ENCODE peak calls at places on chromosomes 2 and 18, in nine cellular contexts. D is AG10803; Q is non-pigmented ciliary epithelial cell; C is HTR-8/SVneo; O is A549; X is stimulated activated CD8-positive, alpha-beta memory T cell treated with anti-CD3 and anti-CD28 coated beads, Interleukin-12 subunit alpha, Interleukin-12 subunit beta, amount 100 ng/mL, for 1 hour; N is Daoy; L is chondrocyte; B is foreskin fibroblast. P is an unnamed sample.

GRCh38 chr18:23730850-23731249 is 41.6 kb downstream of the LAMA3 start:
- DNase-seq in Q (no peak), C (no peak), O (no peak), L (no peak), N (no peak), B (no peak), D (no peak), X (no peak), P (no peak)

GRCh38 chr2:86791574-86791973 is 861 bp upstream of the CD8A start:
- DNase-seq in D (no peak), O (no peak), X (no peak), N (no peak), L (no peak), B (no peak), C (no peak), Q (no peak), P (no peak)

GRCh38 chr18:22827216-22827615 is 105.9 kb upstream of the RBBP8 start:
- DNase-seq in X (no peak), L (no peak), O (no peak), C (no peak), B (no peak), N (no peak), D (peak; percentile 41), Q (no peak), P (no peak)

GRCh38 chr2:68196120-68196716 is 38.5 kb downstream of the PNO1 start:
- DNase-seq in Q (no peak), X (peak; percentile 14), C (no peak), D (peak; percentile 55), N (peak; percentile 16), O (peak; percentile 48), B (peak; percentile 76), L (no peak), P (no peak)

GRCh38 chr2:128272586-128273468 is 45.8 kb downstream of the HS6ST1 start:
- DNase-seq in L (peak; percentile 80), C (no peak), O (no peak), Q (no peak), B (no peak), X (no peak), D (no peak), N (no peak), P (no peak)

GRCh38 chr2:60641866-60642788 is 88.7 kb upstream of the BCL11A start:
- DNase-seq in B (peak; percentile 67), O (peak; percentile 67), C (peak; percentile 40), D (peak; percentile 50), N (peak; percentile 35), Q (peak; percentile 26), X (no peak), L (no peak), P (no peak)

GRCh38 chr2:9751831-9752230 is 91.4 kb upstream of the TAF1B start:
- DNase-seq in D (no peak), N (no peak), X (no peak), Q (no peak), B (no peak), O (no peak), L (no peak), C (no peak), P (no peak)

GRCh38 chr2:40364143-40364903 is 87.6 kb downstream of the SLC8A1 start:
- DNase-seq in X (no peak), N (no peak), D (peak; percentile 59), C (no peak), O (peak; percentile 13), Q (no peak), L (no peak), B (peak; percentile 68), P (no peak)

GRCh38 chr2:238878051-238878735 is 30.3 kb downstream of the TWIST2 start:
- DNase-seq in C (no peak), Q (no peak), B (no peak), X (no peak), D (no peak), L (peak; percentile 51), N (no peak), O (no peak), P (no peak)

GRCh38 chr2:151767536-151767935 is 33.3 kb upstream of the NEB start:
- DNase-seq in N (no peak), Q (no peak), D (no peak), X (no peak), O (no peak), L (no peak), B (peak; percentile 33), C (no peak), P (no peak)

GRCh38 chr2:108367776-108368175 is 10.0 kb upstream of the SULT1C4 start:
- DNase-seq in N (no peak), B (no peak), D (no peak), C (no peak), Q (no peak), L (no peak), X (no peak), O (no peak), P (no peak)

GRCh38 chr2:37786854-37787253 is 115.4 kb upstream of the CDC42EP3 start:
- DNase-seq in N (peak; percentile 59), B (no peak), D (no peak), X (no peak), Q (no peak), O (peak; percentile 31), L (no peak), C (no peak), P (no peak)

GRCh38 chr2:229660951-229661350 is 53.4 kb downstream of the DNER start:
- DNase-seq in Q (no peak), X (no peak), O (no peak), B (peak; percentile 20), C (no peak), D (no peak), L (no peak), N (peak; percentile 35), P (no peak)

GRCh38 chr18:72543362-72544055 is 633 bp downstream of the CBLN2 start:
- DNase-seq in Q (no peak), N (no peak), O (no peak), L (no peak), B (peak; percentile 5), X (no peak), C (no peak), D (no peak), P (peak; percentile 16)

GRCh38 chr18:5868218-5868904 is 27.0 kb downstream of the TMEM200C start:
- DNase-seq in L (no peak), D (peak; percentile 82), B (peak; percentile 83), C (peak; percentile 34), O (peak; percentile 76), N (peak; percentile 70), X (no peak), Q (peak; percentile 71), P (peak; percentile 42)

GRCh38 chr18:50848038-50848437 is 28.2 kb upstream of the MRO start:
- DNase-seq in C (no peak), O (peak; percentile 18), D (no peak), B (no peak), Q (no peak), N (no peak), L (no peak), X (no peak), P (no peak)

GRCh38 chr2:73218298-73218697 is 4.3 kb downstream of the SMYD5 start:
- DNase-seq in L (no peak), B (peak; percentile 86), N (peak; percentile 44), C (no peak), O (no peak), X (no peak), Q (no peak), D (peak; percentile 32), P (no peak)

GRCh38 chr2:143807677-143808076 is 678.5 kb downstream of the ARHGAP15 start:
- DNase-seq in Q (no peak), B (peak; percentile 34), L (no peak), O (no peak), C (no peak), D (peak; percentile 44), X (no peak), N (no peak), P (no peak)

GRCh38 chr2:10444463-10444862 is 3.7 kb downstream of the ODC1 start:
- DNase-seq in Q (no peak), L (no peak), X (no peak), N (no peak), B (no peak), O (no peak), D (no peak), C (no peak), P (no peak)

P was measured in NCI-H2107.